ENCODE peak calls at places on chromosomes 12 and 14, in seven cellular contexts. A is midbrain; Z is Jurkat, Clone E6-1; S is small intestine; Y is activated T-cell treated with anti-CD3 and anti-CD28 coated beads, Interleukin-2, amount 50 U/mL, for 4 hours; N is NCI-H1105; H is AG09309. M is an unnamed sample.

GRCh38 chr14:76268700-76269099 is 107.2 kb upstream of the ESRRB start:
- DNase-seq in Z (no peak), Y (no peak), H (no peak), S (no peak), A (no peak), N (no peak), M (no peak)

GRCh38 chr14:92456215-92457017 is 57.2 kb upstream of the RIN3 start:
- DNase-seq in Z (no peak), N (no peak), H (no peak), S (peak; percentile 32), Y (no peak), A (peak; percentile 31), M (no peak)

GRCh38 chr12:11798856-11799530 is 149.5 kb downstream of the ETV6 start:
- DNase-seq in H (no peak), A (no peak), N (no peak), S (no peak), Z (peak; percentile 100), Y (no peak), M (no peak)

GRCh38 chr12:81492131-81492720 is 266.9 kb downstream of the PPFIA2 start:
- DNase-seq in H (no peak), Y (no peak), Z (no peak), A (no peak), S (no peak), N (no peak), M (no peak)

GRCh38 chr12:20646239-20646827 is 48.8 kb upstream of the SLCO1C1 start:
- DNase-seq in N (peak; percentile 54), Y (no peak), A (peak; percentile 54), Z (peak; percentile 21), S (no peak), H (peak; percentile 37), M (peak; percentile 33)

GRCh38 chr14:40581264-40581663 is 1025.4 kb upstream of the LRFN5 start:
- DNase-seq in Y (no peak), N (no peak), Z (no peak), H (no peak), S (no peak), A (no peak), M (no peak)

GRCh38 chr12:26938660-26939185 is 453 bp downstream of the FGFR1OP2 start:
- DNase-seq in S (no peak), N (peak; percentile 55), H (no peak), Y (no peak), Z (no peak), A (no peak), M (no peak)

GRCh38 chr12:123655420-123655819 is 15.5 kb upstream of the TCTN2 start:
- DNase-seq in Y (no peak), N (no peak), Z (no peak), A (no peak), H (no peak), S (no peak), M (no peak)

GRCh38 chr12:124093297-124093696 is 120.3 kb downstream of the ZNF664 start:
- DNase-seq in S (no peak), Y (no peak), N (no peak), Z (no peak), H (no peak), A (no peak), M (no peak)

GRCh38 chr14:51396222-51396815 is 156.3 kb downstream of the TMX1 start:
- DNase-seq in Z (no peak), A (no peak), H (peak; percentile 93), Y (no peak), N (no peak), S (no peak), M (no peak)

GRCh38 chr14:75492832-75493579 is 29.3 kb upstream of the BATF start:
- DNase-seq in A (no peak), N (no peak), Z (no peak), Y (no peak), S (no peak), H (no peak), M (no peak)

GRCh38 chr12:111447571-111448265 is 42.0 kb downstream of the SH2B3 start:
- DNase-seq in H (no peak), N (no peak), S (no peak), Z (no peak), Y (no peak), A (no peak), M (no peak)

GRCh38 chr14:92258934-92259333 is 64.0 kb upstream of the SLC24A4 start:
- DNase-seq in Y (no peak), S (no peak), N (no peak), Z (no peak), A (no peak), H (no peak), M (no peak)

GRCh38 chr14:104353221-104353920 is 215.0 kb downstream of the KIF26A start:
- DNase-seq in H (no peak), Y (peak; percentile 0), A (no peak), N (no peak), S (no peak), Z (no peak), M (no peak)

GRCh38 chr14:96512602-96513397 is 10.6 kb downstream of the PAPOLA start:
- DNase-seq in S (peak; percentile 20), H (no peak), Z (no peak), Y (no peak), A (no peak), N (no peak), M (no peak)

GRCh38 chr14:34926552-34926951 is 51.4 kb upstream of the BAZ1A start:
- DNase-seq in N (no peak), S (no peak), Y (no peak), A (no peak), H (no peak), Z (no peak), M (no peak)

GRCh38 chr12:75602111-75602510 is 90.7 kb upstream of the KRR1 start:
- DNase-seq in S (no peak), Z (no peak), A (no peak), N (no peak), Y (no peak), H (no peak), M (no peak)

GRCh38 chr14:102868956-102869531 is 53.4 kb upstream of the AMN start:
- DNase-seq in H (no peak), A (no peak), S (no peak), Y (no peak), Z (no peak), N (no peak), M (no peak)

GRCh38 chr12:125841332-125841731 is 776.1 kb downstream of the AACS start:
- DNase-seq in Z (no peak), S (no peak), H (no peak), Y (no peak), N (no peak), A (no peak), M (no peak)

GRCh38 chr12:124856132-124856841 is 7.4 kb downstream of the SCARB1 start:
- DNase-seq in N (no peak), A (no peak), Z (no peak), Y (no peak), H (no peak), S (no peak), M (no peak)

GRCh38 chr12:93085383-93086287 is 156.5 kb upstream of the EEA1 start:
- DNase-seq in H (no peak), Y (no peak), A (no peak), Z (no peak), S (no peak), N (no peak), M (no peak)

GRCh38 chr14:73713804-73714655 is at the start of gene PNMA1:
- DNase-seq in Z (peak; percentile 45), Y (peak; percentile 81), H (no peak), N (peak; percentile 94), A (peak; percentile 88), S (peak; percentile 81), M (peak; percentile 91)

GRCh38 chr12:68381476-68381875 is 49.3 kb upstream of the MDM1 start:
- DNase-seq in Z (peak; percentile 76), H (no peak), A (no peak), N (no peak), S (no peak), Y (no peak), M (no peak)

GRCh38 chr12:88309546-88309945 is 167.4 kb downstream of the TMTC3 start:
- DNase-seq in Y (no peak), Z (no peak), N (no peak), A (no peak), S (no peak), H (peak; percentile 55), M (no peak)